ENCODE peak calls at places on chromosomes 4 and X, in five cellular contexts. S is A549, G is heart left ventricle, C is colonic mucosa, N is esophagus squamous epithelium. V is an unnamed sample.

GRCh38 chr4:84497220-84497834 is 1.8 kb downstream of the NKX6-1 start:
- DNase-seq in S (no peak), G (no peak), C (no peak), N (no peak), V (no peak)

GRCh38 chr4:61992351-61992750 is 792.2 kb downstream of the ADGRL3 start:
- DNase-seq in S (no peak), G (no peak), C (no peak), N (no peak), V (no peak)

GRCh38 chrX:103687696-103688191 is 1.2 kb upstream of the MORF4L2 start:
- DNase-seq in S (peak; percentile 41), G (peak; percentile 67), C (peak; percentile 72), N (no peak), V (peak; percentile 78)

GRCh38 chr4:128256539-128256938 is 31.1 kb downstream of the PGRMC2 start:
- DNase-seq in S (no peak), G (no peak), C (no peak), N (no peak), V (no peak)

GRCh38 chr4:143700420-143701352 is at the start of gene FREM3:
- DNase-seq in S (no peak), G (no peak), C (no peak), N (no peak), V (no peak)

GRCh38 chr4:152243890-152244595 is 291.8 kb downstream of the FBXW7 start:
- DNase-seq in S (no peak), G (peak; percentile 54), C (peak; percentile 21), N (no peak), V (no peak)

GRCh38 chrX:3651272-3651671 is 62.2 kb downstream of the PRKX start:
- DNase-seq in S (no peak), G (no peak), C (no peak), N (no peak), V (no peak)

GRCh38 chr4:82519072-82519471 is 42.7 kb downstream of the TMEM150C start:
- DNase-seq in S (no peak), G (no peak), C (no peak), N (no peak), V (no peak)

GRCh38 chrX:31604629-31605221 is 532.9 kb upstream of the FTHL17 start:
- DNase-seq in S (no peak), G (no peak), C (no peak), N (no peak), V (no peak)

GRCh38 chr4:99529218-99529617 is 18.4 kb downstream of the C4orf17 start:
- DNase-seq in S (no peak), G (no peak), C (no peak), N (no peak), V (no peak)

GRCh38 chr4:112083587-112084347 is 61.5 kb upstream of the FAM241A start:
- DNase-seq in S (peak; percentile 14), G (no peak), C (no peak), N (no peak), V (no peak)

GRCh38 chr4:175435437-175435836 is 376.6 kb downstream of the GPM6A start:
- DNase-seq in S (no peak), G (no peak), C (no peak), N (no peak), V (no peak)

GRCh38 chr4:1208266-1208961 is 36.0 kb upstream of the SPON2 start:
- DNase-seq in S (no peak), G (peak; percentile 69), C (no peak), N (no peak), V (no peak)

GRCh38 chrX:47707031-47707780 is 48.2 kb upstream of the UXT start:
- DNase-seq in S (no peak), G (no peak), C (no peak), N (no peak), V (no peak)

GRCh38 chrX:105781794-105782193 is 40.5 kb upstream of the NRK start:
- DNase-seq in S (no peak), G (no peak), C (no peak), N (no peak), V (no peak)

GRCh38 chrX:3599787-3600465 is 113.5 kb downstream of the PRKX start:
- DNase-seq in S (no peak), G (no peak), C (no peak), N (no peak), V (no peak)

GRCh38 chrX:12950851-12951589 is 23.9 kb upstream of the TMSB4X start:
- DNase-seq in S (peak; percentile 78), G (no peak), C (peak; percentile 52), N (no peak), V (no peak)

GRCh38 chrX:17597836-17598434 is 139.4 kb upstream of the SCML1 start:
- DNase-seq in S (no peak), G (peak; percentile 83), C (peak; percentile 84), N (no peak), V (peak; percentile 86)

GRCh38 chrX:68072016-68072415 is 361.3 kb downstream of the OPHN1 start:
- DNase-seq in S (no peak), G (no peak), C (no peak), N (no peak), V (no peak)

GRCh38 chr4:143341186-143341755 is 4.6 kb downstream of the GAB1 start:
- DNase-seq in S (no peak), G (peak; percentile 59), C (no peak), N (no peak), V (no peak)

GRCh38 chrX:154313147-154313546 is 17.6 kb downstream of the TKTL1 start:
- DNase-seq in S (no peak), G (peak; percentile 26), C (no peak), N (no peak), V (no peak)

GRCh38 chr4:41882622-41883347 is 52.4 kb upstream of the TMEM33 start:
- DNase-seq in S (peak; percentile 78), G (peak; percentile 40), C (peak; percentile 38), N (no peak), V (peak; percentile 72)

GRCh38 chr4:72977936-72978485 is 91.5 kb downstream of the COX18 start:
- DNase-seq in S (no peak), G (no peak), C (no peak), N (no peak), V (no peak)

DNA sequence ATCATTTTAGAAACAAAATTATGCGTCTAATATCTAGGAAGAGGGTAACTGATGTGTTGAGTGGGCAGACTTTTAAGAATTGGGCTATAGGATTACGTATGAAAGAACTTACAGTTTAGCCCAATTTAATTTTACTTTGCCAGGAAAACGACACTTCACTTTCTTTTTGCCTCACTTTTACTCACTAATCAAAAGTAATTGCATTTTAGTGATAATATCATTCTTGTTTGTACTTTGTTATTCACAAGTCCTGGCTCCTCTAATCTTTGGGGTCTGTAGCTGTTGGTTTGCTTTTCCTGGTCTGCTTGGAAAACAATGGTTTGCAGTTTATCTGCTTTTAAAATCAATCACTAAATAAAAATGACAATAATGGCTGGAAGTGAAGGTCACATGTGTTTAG is 2.9 kb upstream of the ARX start:
- DNase-seq in S (no peak), G (no peak), C (no peak), N (no peak), V (no peak)
- H3K9me3 ChIP-seq in S (no peaks in the 10 kb centered on the region), G (no peaks in the 10 kb centered on the region), C (no peaks in the 10 kb centered on the region), N (no peaks in the 10 kb centered on the region), V (no peaks in the 10 kb centered on the region)

GRCh38 chr4:156942991-156943390 is 28.6 kb downstream of the PDGFC start:
- DNase-seq in S (no peak), G (no peak), C (no peak), N (no peak), V (no peak)
- H3K4me1 ChIP-seq in S (peaks cover 49% of the 10 kb centered on the region), G (peaks cover 17% of the 10 kb centered on the region), C (no peaks in the 10 kb centered on the region), N (peaks cover 4% of the 10 kb centered on the region), V (peaks cover 13% of the 10 kb centered on the region)

DNA sequence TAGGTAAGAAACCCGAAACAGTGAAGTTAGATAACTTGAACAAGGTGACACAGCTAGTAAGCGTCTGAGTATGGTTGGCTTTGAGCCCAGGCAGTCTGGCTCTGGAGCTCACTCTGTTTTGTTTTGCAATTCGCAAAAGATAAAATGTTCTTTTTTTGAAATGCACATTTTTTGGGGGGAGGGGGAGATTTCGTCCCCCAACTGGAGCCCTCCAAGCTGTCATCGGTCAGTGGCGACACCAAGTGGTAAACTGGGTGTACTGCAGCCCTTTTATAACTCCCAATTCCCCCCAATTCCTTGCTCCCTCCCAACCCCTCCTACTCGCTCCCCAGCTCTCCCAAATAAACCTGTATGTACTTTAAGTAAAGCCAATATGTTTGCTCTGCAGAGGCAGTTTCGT is 2.8 kb upstream of the CLCN5 start:
- DNase-seq in S (peak; percentile 8), G (peak; percentile 58), C (peak; percentile 42), N (no peak), V (peak; percentile 68)
- TF ChIP-seq CTCF in S (peak; percentile 53), G (peak; percentile 80), C (peak; percentile 84), N (peak; percentile 81), V (peak; percentile 42)

GRCh38 chrX:151031365-151031975 is 48.3 kb downstream of the HMGB3 start:
- DNase-seq in S (no peak), G (no peak), C (no peak), N (no peak), V (no peak)

GRCh38 chrX:151030845-151031244 is 47.7 kb downstream of the HMGB3 start:
- DNase-seq in S (no peak), G (no peak), C (no peak), N (no peak), V (no peak)
- H3K9me3 ChIP-seq in S (no peaks in the 10 kb centered on the region), G (no peaks in the 10 kb centered on the region), C (no peaks in the 10 kb centered on the region), N (no peaks in the 10 kb centered on the region), V (no peaks in the 10 kb centered on the region)

GRCh38 chr4:8463811-8464210 is 23.2 kb downstream of the TRMT44 start:
- DNase-seq in S (no peak), G (no peak), C (no peak), N (no peak), V (no peak)
- H3K4me1 ChIP-seq in S (peaks cover 3% of the 10 kb centered on the region), G (no peaks in the 10 kb centered on the region), C (no peaks in the 10 kb centered on the region), N (no peaks in the 10 kb centered on the region), V (no peaks in the 10 kb centered on the region)

DNA sequence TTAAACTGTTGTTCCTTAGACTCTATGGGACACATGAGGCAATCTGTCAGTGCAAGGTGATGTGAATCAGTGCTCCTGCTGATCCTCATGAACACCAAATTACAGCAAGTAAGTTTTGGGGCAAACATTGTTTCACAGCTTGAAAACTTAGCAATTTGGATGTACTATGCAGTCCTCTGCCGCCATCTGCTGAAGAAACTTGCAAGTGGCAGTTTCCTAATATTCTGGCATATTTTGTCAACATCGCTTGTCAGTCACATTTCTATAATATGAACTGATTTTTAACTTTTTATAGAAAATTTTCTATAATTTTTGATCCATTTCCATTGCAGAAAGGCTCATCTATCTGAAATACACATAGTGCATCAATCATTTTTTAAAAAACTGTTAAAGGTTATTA is 56.3 kb downstream of the ZAR1 start:
- DNase-seq in S (no peak), G (no peak), C (no peak), N (no peak), V (peak; percentile 42)
- TF ChIP-seq CTCF in S (peak; percentile 70), G (peak; percentile 35), C (no peak), N (peak; percentile 40), V (no peak)